ENCODE peak calls at places on chromosomes 12 and 14, in ten cellular contexts. Z is astrocyte; P is uterus; F is CD4-positive, CD25-positive, alpha-beta regulatory T cell; K is aorta; O is HCT116; H is transverse colon; V is tibial artery; I is lower lobe of right lung; N is neuronal stem cell. R is an unnamed sample.
A peak's percentile ranks its signal among the peaks of the same experiment; 100 is the strongest.

GRCh38 chr12:93091851-93092558 is 162.9 kb upstream of the EEA1 start:
- DNase-seq in H (no peak), K (no peak), P (no peak), I (no peak), F (no peak), Z (no peak), O (no peak), N (no peak), V (no peak), R (no peak)

GRCh38 chr14:105737504-105738246 is 211.3 kb downstream of the TMEM121 start:
- DNase-seq in V (no peak), Z (no peak), O (no peak), K (peak; percentile 65), P (no peak), F (no peak), I (no peak), N (no peak), H (no peak), R (peak; percentile 37)

GRCh38 chr12:57771873-57772428 is at the start of gene METTL1:
- DNase-seq in V (peak; percentile 97), O (peak; percentile 96), H (peak; percentile 96), K (peak; percentile 98), I (peak; percentile 96), P (peak; percentile 95), Z (peak; percentile 94), F (peak; percentile 84), N (peak; percentile 96), R (peak; percentile 98)

GRCh38 chr12:109670647-109671046 is 43.0 kb upstream of the FAM222A start:
- DNase-seq in I (no peak), V (no peak), F (no peak), O (no peak), K (peak; percentile 33), N (no peak), Z (no peak), H (no peak), P (no peak), R (no peak)

GRCh38 chr12:132807295-132808222 is 21.1 kb downstream of the GOLGA3 start:
- DNase-seq in F (no peak), V (no peak), Z (no peak), K (no peak), O (no peak), I (no peak), P (no peak), H (no peak), N (no peak), R (peak; percentile 73)

GRCh38 chr14:28776482-28777266 is 10.1 kb downstream of the FOXG1 start:
- DNase-seq in N (no peak), Z (no peak), K (no peak), O (no peak), F (no peak), V (no peak), P (no peak), I (no peak), H (no peak), R (no peak)

GRCh38 chr14:71049435-71050147 is 142.3 kb downstream of the PCNX1 start:
- DNase-seq in Z (peak; percentile 43), H (no peak), N (no peak), O (no peak), F (no peak), I (no peak), K (no peak), V (no peak), P (no peak), R (no peak)

GRCh38 chr12:5051913-5052312 is 8.2 kb downstream of the KCNA5 start:
- DNase-seq in I (no peak), P (no peak), Z (no peak), N (no peak), F (no peak), K (no peak), V (no peak), H (no peak), O (no peak), R (no peak)

GRCh38 chr12:46386877-46387629 is 14.5 kb upstream of the SLC38A2 start:
- DNase-seq in H (peak; percentile 43), F (no peak), P (peak; percentile 54), N (no peak), V (peak; percentile 84), Z (peak; percentile 71), O (no peak), I (peak; percentile 61), K (peak; percentile 77), R (no peak)

GRCh38 chr14:22900088-22900799 is 17.2 kb downstream of the REM2 start:
- DNase-seq in N (peak; percentile 64), F (peak; percentile 49), I (no peak), O (peak; percentile 70), H (peak; percentile 44), Z (peak; percentile 41), K (peak; percentile 31), V (peak; percentile 51), P (no peak), R (peak; percentile 84)

DNA sequence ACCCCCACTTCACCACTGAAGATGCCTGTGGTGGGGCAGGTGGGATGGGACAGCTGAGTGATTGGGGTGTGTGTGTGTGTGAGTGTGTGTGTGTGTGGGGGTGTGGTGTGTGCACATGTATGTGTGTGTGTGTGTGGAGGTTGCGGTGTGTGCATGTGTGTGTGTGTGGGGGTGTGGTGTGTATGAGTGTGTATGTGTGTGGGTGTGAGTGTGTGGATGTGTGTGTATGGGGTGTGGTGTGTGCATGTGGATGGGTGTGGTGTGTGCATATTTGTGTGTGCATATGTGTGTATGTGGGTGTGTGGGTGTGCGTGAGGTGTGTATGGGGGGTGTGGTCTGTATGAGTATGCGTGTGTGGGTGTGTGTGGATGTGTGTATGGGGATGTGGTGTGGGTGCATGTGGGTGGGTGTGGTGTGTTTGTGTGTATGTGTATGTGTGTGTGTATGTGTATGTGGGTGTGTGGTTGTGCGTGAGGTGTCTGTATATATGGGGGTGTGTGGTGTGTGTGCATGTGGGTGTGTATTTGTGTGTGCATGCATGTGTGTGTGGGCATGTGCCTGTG is 61.6 kb downstream of the PLEKHG3 start:
- DNase-seq in V (peak; percentile 53), N (no peak), Z (no peak), H (no peak), I (no peak), K (peak; percentile 34), F (no peak), P (no peak), O (no peak), R (no peak)
- H3K4me1 ChIP-seq in V (peaks cover 33% of the 10 kb centered on the region), N (peaks cover 5% of the 10 kb centered on the region), Z (peaks cover 35% of the 10 kb centered on the region), H (peaks cover 19% of the 10 kb centered on the region), I (peaks cover 29% of the 10 kb centered on the region), K (no peaks in the 10 kb centered on the region), F (peaks cover 21% of the 10 kb centered on the region), P (peaks cover 19% of the 10 kb centered on the region), O (peaks cover 55% of the 10 kb centered on the region), R (peaks cover 26% of the 10 kb centered on the region)

DNA sequence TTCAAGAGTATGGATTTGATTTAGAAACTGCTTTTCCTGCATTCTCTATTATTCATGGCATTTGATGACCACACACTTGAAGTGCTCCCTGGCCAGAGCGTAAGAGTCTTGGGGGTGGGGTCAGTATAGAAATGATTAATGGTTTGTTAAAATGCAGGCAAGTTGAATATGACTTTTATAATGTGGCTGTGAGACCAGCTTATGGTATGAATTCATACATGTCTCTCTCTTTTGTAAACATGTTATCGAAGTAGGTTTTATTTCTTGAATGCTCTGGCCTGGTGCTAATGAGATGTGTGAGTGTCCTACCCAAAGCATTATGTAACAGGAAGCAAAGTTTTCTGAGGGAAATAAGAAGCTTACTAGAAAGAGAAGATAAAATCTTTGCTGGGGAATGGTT is 289.6 kb downstream of the RAD51B start:
- DNase-seq in Z (peak; percentile 76), P (no peak), O (no peak), I (no peak), V (no peak), N (no peak), K (no peak), F (no peak), H (no peak), R (no peak)
- H3K4me1 ChIP-seq in Z (peaks cover 15% of the 10 kb centered on the region), P (no peaks in the 10 kb centered on the region), O (no peaks in the 10 kb centered on the region), I (peaks cover 30% of the 10 kb centered on the region), V (peaks cover 21% of the 10 kb centered on the region), N (peaks cover 5% of the 10 kb centered on the region), K (no peaks in the 10 kb centered on the region), F (no peaks in the 10 kb centered on the region), H (peaks cover 4% of the 10 kb centered on the region), R (peaks cover 9% of the 10 kb centered on the region)

GRCh38 chr14:68260121-68260520 is 440.5 kb downstream of the RAD51B start:
- DNase-seq in I (no peak), V (no peak), F (no peak), H (no peak), P (no peak), Z (no peak), K (no peak), N (no peak), O (no peak), R (no peak)

GRCh38 chr14:68261092-68261842 is 441.7 kb downstream of the RAD51B start:
- DNase-seq in F (no peak), Z (no peak), K (no peak), V (no peak), O (no peak), H (no peak), N (peak; percentile 53), P (no peak), I (no peak), R (no peak)

GRCh38 chr14:68266998-68267397 is 447.4 kb downstream of the RAD51B start:
- DNase-seq in O (no peak), I (no peak), P (no peak), V (no peak), N (no peak), K (no peak), H (no peak), F (no peak), Z (no peak), R (no peak)

GRCh38 chr14:68262567-68262966 is 443.0 kb downstream of the RAD51B start:
- DNase-seq in F (no peak), K (no peak), O (no peak), P (no peak), I (no peak), V (no peak), N (no peak), H (no peak), Z (no peak), R (no peak)

GRCh38 chr14:68263563-68264350 is 444.2 kb downstream of the RAD51B start:
- DNase-seq in N (no peak), V (no peak), I (no peak), H (no peak), K (no peak), F (no peak), Z (no peak), O (no peak), P (no peak), R (no peak)
- H3K4me1 ChIP-seq in N (peaks cover 36% of the 10 kb centered on the region), V (peaks cover 2% of the 10 kb centered on the region), I (peaks cover 20% of the 10 kb centered on the region), H (peaks cover 10% of the 10 kb centered on the region), K (no peaks in the 10 kb centered on the region), F (peaks cover 35% of the 10 kb centered on the region), Z (no peaks in the 10 kb centered on the region), O (no peaks in the 10 kb centered on the region), P (no peaks in the 10 kb centered on the region), R (no peaks in the 10 kb centered on the region)

DNA sequence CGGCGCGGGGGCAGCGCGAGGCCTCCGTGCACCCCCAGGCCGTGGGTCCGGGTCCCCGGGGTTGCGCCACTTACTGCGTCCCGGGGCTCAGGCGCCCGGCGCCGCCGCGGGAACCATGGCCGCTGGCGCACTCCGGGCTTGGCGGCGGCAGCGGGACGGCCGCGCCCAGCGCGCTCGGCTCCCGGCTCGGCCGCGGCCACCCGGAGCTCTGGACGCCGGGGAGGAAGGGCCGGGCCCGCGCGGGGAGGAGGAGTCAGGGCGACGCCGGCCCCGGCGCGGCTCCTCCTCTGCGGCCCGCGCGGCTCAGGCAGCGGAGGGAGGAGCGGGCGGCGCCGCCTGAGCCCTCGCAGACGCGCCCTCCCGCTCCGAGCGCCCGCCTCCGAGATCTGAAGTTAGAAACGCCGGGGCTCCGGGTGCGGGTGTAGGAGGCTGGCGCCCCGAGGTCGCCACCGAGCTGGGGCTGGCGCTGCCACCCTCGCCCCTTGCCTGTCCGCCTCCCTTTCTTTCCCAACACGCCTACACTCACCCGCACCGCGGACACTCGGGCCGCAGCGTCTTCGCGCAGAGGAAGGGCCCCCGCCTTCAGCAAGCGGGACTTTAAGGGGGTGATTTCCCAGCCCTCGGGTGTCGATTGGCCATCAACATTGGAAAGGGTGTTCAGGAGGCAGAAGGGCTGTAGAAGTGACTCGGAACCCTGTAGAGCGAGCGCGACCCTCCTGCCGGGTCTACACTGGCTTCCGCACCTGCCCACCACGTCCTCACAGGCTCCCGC is at the start of gene NIN:
- DNase-seq in O (no peak), Z (peak; percentile 58), N (peak; percentile 79), P (peak; percentile 72), K (peak; percentile 93), V (peak; percentile 86), F (peak; percentile 61), I (peak; percentile 87), H (peak; percentile 83), R (peak; percentile 98)
- H3K4me1 ChIP-seq in O (peaks cover 19% of the 10 kb centered on the region), Z (peaks cover 18% of the 10 kb centered on the region), N (peaks cover 32% of the 10 kb centered on the region), P (no peaks in the 10 kb centered on the region), K (no peaks in the 10 kb centered on the region), V (peaks cover 16% of the 10 kb centered on the region), F (peaks cover 39% of the 10 kb centered on the region), I (peaks cover 28% of the 10 kb centered on the region), H (peaks cover 5% of the 10 kb centered on the region), R (peaks cover 17% of the 10 kb centered on the region)

R was measured in osteoblast.